ENCODE peak calls at places on chromosomes 3 and 15, in five cellular contexts. W is Peyer's patch, Z is neuronal stem cell, I is left ventricle myocardium inferior, V is aorta. G is an unnamed sample. For H3K27me3 and H3K4me1, the result is how much of the 10 kb centered on the place peaks cover.

GRCh38 chr3:11661827-11662226 is 18.1 kb upstream of the VGLL4 start:
- DNase-seq in W (no peak), Z (no peak), I (no peak), V (no peak), G (no peak)

GRCh38 chr15:63504979-63505841 is 817 bp downstream of the USP3 start:
- DNase-seq in W (peak), Z (peak), I (peak), V (peak), G (no peak)

GRCh38 chr15:67094001-67094826 is 28.8 kb downstream of the SMAD3 start:
- DNase-seq in W (no peak), Z (no peak), I (no peak), V (peak), G (no peak)

GRCh38 chr3:11009898-11010297 is 17.4 kb downstream of the SLC6A1 start:
- DNase-seq in W (no peak), Z (no peak), I (no peak), V (no peak), G (no peak)

GRCh38 chr15:86876387-86876786 is 796.7 kb downstream of the AGBL1 start:
- DNase-seq in W (no peak), Z (no peak), I (no peak), V (no peak), G (no peak)

GRCh38 chr3:111932962-111933361 is 45.9 kb upstream of the ABHD10 start:
- DNase-seq in W (no peak), Z (no peak), I (no peak), V (no peak), G (no peak)

GRCh38 chr3:42063886-42064285 is 27.3 kb upstream of the TRAK1 start:
- DNase-seq in W (no peak), Z (no peak), I (no peak), V (no peak), G (no peak)

GRCh38 chr15:45660231-45660979 is 25.6 kb downstream of the SQOR start:
- DNase-seq in W (no peak), Z (no peak), I (no peak), V (no peak), G (no peak)

GRCh38 chr3:161455962-161456361 is 40.6 kb upstream of the OTOL1 start:
- DNase-seq in W (no peak), Z (no peak), I (no peak), V (no peak), G (no peak)

DNA sequence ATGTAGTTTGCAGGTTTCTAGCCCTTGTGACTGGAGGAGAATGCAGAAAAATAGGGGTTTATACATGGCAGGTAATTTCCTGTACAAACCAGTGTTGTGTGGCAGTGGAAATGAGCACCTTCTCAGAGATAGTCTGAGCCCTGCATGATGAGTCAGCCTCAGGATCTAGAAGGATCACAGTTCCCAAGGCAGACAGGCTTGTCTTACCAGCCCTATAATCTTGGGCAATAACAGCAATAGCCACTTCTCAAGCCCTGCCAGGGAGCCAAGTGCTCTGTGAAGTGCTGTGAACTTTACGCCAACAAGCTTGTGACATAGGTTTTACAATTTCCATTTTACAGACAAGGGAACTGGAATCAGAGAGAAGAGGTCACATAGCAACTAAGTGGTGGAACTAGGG is 89.4 kb downstream of the CD47 start:
- DNase-seq in W (peak), Z (no peak), I (no peak), V (no peak), G (no peak)
- H3K27me3 ChIP-seq in W (under half), Z (under half), I (under half), V (under half), G (under half)

GRCh38 chr3:134364936-134365765 is 9.1 kb downstream of the AMOTL2 start:
- DNase-seq in W (peak), Z (no peak), I (no peak), V (peak), G (no peak)
- H3K4me1 ChIP-seq in W (half or more), Z (half or more), I (half or more), V (under half), G (under half)

GRCh38 chr3:125004196-125004595 is 51.6 kb downstream of the HEG1 start:
- DNase-seq in W (no peak), Z (no peak), I (no peak), V (no peak), G (no peak)

GRCh38 chr3:125002414-125002811 is 53.4 kb downstream of the HEG1 start:
- DNase-seq in W (no peak), Z (no peak), I (no peak), V (no peak), G (peak)

GRCh38 chr3:125003369-125003853 is 52.4 kb downstream of the HEG1 start:
- DNase-seq in W (no peak), Z (no peak), I (peak), V (no peak), G (no peak)

GRCh38 chr3:125001557-125002413 is 54.0 kb downstream of the HEG1 start:
- DNase-seq in W (no peak), Z (no peak), I (no peak), V (no peak), G (no peak)

DNA sequence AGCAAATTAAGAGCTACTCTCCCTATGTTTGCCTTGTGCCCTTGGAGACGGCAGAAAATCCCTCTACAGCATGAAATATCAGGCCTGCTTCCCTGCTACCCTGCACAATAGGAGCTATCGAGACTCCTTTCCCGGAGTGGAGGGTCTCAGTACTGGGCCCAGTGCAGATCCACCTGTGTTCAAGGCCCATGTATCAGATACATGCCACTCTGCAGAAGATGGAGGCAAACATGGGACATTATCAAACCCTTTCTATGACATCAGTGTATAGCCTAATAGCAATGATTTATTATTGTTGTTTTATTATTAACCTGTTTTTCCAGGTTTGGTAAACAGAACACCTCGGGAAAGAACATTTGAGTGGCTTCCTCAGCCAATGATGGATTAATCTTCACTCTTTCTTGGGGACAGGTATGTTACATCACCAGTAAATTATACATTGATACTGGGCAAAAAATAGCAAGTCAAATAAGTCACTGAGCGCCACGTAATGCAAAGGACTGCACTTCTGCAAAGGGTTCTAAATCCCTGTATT is 52.9 kb downstream of the HEG1 start:
- DNase-seq in W (no peak), Z (no peak), I (no peak), V (no peak), G (no peak)
- H3K4me3 ChIP-seq in W (no peak), Z (no peak), I (no peak), V (no peak), G (no peak)

GRCh38 chr3:46887980-46888494 is 10.5 kb downstream of the PTH1R start:
- DNase-seq in W (no peak), Z (no peak), I (no peak), V (no peak), G (no peak)
- H3K27me3 ChIP-seq in W (under half), Z (under half), I (under half), V (under half), G (under half)

DNA sequence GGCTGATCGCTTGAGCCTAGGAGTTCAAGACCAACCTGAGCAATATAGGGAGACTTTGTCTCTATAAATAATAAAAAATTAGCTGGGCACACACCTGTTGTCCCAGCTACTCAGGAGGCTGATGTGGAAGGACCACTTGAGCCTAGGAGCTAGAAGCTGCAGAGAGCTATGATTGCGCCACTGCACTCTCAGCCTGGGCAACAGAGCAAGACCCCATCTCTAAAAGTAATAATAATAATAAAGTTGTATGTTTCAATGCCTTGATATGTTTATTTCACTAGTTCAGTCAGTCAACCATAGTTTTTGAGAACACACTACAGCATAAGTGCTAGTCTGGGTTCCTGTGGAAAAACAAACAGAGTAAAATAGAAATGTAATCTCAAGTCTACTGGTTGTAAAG is 36.5 kb downstream of the IGF2BP2 start:
- DNase-seq in W (no peak), Z (no peak), I (no peak), V (no peak), G (no peak)
- H3K4me1 ChIP-seq in W (under half), Z (under half), I (under half), V (under half), G (under half)

DNA sequence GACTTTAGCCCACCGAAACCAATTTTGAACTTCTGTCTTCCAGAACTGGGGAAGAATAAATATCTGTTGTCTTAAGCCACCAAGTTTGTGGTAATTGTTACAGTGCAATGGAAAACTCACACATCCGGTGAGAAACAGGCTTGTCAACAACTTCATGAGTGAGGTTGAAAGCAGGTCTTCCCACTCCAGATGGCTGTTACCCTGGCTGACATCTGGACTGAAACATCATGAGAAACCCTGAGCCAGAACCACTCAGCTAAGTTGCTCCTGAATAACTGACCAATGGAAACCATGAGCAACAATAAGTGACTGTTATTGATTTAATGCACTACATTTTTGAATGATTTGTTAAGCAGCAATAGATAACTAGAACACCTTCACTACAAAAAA is 10.3 kb downstream of the ACSBG1 start:
- DNase-seq in W (no peak), Z (no peak), I (no peak), V (no peak), G (no peak)
- H3K4me3 ChIP-seq in W (no peak), Z (no peak), I (no peak), V (no peak), G (no peak)